ENCODE peak calls at places on chromosomes 4 and X, in five cellular contexts. Q is spleen; J is body of pancreas; C is CD4-positive, alpha-beta T cell; U is breast epithelium. G is an unnamed sample.
A peak's percentile ranks its signal among the peaks of the same experiment; 100 is the strongest.

GRCh38 chrX:135481696-135482179 is 38.7 kb upstream of the INTS6L start:
- DNase-seq in J (no peak), U (no peak), Q (no peak), C (no peak), G (no peak)

GRCh38 chrX:153889123-153889522 is 3.1 kb upstream of the L1CAM start:
- DNase-seq in Q (no peak), U (no peak), J (no peak), C (no peak), G (no peak)

GRCh38 chr4:5338511-5338910 is 287.2 kb downstream of the STK32B start:
- DNase-seq in U (no peak), Q (no peak), J (no peak), C (no peak), G (no peak)

GRCh38 chrX:20547649-20548051 is 280.9 kb upstream of the RPS6KA3 start:
- DNase-seq in J (peak; percentile 64), Q (no peak), U (no peak), C (no peak), G (no peak)

GRCh38 chrX:41558531-41558930 is 111.4 kb downstream of the NYX start:
- DNase-seq in Q (no peak), U (no peak), J (no peak), C (no peak), G (no peak)

GRCh38 chrX:21961142-21961541 is 20.6 kb downstream of the SMS start:
- DNase-seq in C (no peak), Q (no peak), J (no peak), U (no peak), G (no peak)

GRCh38 chrX:153861147-153861546 is 24.8 kb downstream of the L1CAM start:
- DNase-seq in C (no peak), J (no peak), U (no peak), Q (peak; percentile 58), G (no peak)

GRCh38 chr4:24657768-24658617 is 73.6 kb upstream of the DHX15 start:
- DNase-seq in J (peak; percentile 58), C (no peak), Q (no peak), U (peak; percentile 85), G (peak; percentile 68)

GRCh38 chr4:20359692-20360091 is 108.0 kb downstream of the SLIT2 start:
- DNase-seq in J (no peak), U (no peak), C (no peak), Q (no peak), G (no peak)

GRCh38 chr4:151114986-151115385 is 15.6 kb downstream of the RPS3A start:
- DNase-seq in Q (no peak), J (no peak), U (no peak), C (no peak), G (no peak)

GRCh38 chr4:144740316-144740715 is 94.4 kb downstream of the HHIP start:
- DNase-seq in Q (no peak), U (no peak), J (no peak), C (no peak), G (no peak)

GRCh38 chrX:109635151-109635550 is 10.2 kb upstream of the KCNE5 start:
- DNase-seq in J (no peak), C (no peak), Q (no peak), U (no peak), G (no peak)

GRCh38 chrX:68897118-68897517 is 68.3 kb downstream of the EFNB1 start:
- DNase-seq in J (no peak), C (no peak), Q (peak; percentile 27), U (no peak), G (no peak)

GRCh38 chr4:73613130-73613529 is 7.1 kb downstream of the RASSF6 start:
- DNase-seq in J (no peak), Q (no peak), C (no peak), U (no peak), G (no peak)

GRCh38 chrX:78139160-78140123 is at the start of gene TAF9B:
- DNase-seq in Q (peak; percentile 94), C (peak; percentile 75), U (peak; percentile 75), J (peak; percentile 85), G (peak; percentile 90)
- H3K27ac ChIP-seq in Q (peak within 1 kb of the TSS; percentile 73), C (peak within 1 kb of the TSS; percentile 65), U (peak within 1 kb of the TSS; percentile 86), J (peak within 1 kb of the TSS; percentile 59), G (peak within 1 kb of the TSS; percentile 69)

DNA sequence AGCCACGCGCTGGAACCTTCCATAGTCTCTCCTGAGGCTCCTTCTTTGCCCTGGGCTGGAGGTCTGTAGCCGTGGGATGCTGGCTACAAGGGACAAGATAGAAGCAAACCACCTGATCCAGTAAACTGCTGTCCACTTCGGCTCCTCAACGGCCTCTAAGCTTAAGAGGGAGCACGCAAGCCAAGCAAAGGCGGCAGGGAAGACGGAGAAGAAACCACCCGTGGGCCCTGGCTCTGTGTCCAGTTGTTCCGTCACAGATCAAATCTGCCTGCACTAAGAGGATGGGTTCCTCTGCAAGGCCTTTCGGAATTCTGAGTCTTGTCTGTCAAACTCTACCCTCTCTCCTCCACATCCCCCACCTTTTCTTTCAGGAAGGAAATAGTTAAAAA is 401 bp upstream of the EDNRA start:
- DNase-seq in J (no peak), Q (no peak), U (no peak), C (no peak), G (no peak)
- H3K27ac ChIP-seq in J (no peak overlapping the region), Q (peak overlapping the region; percentile 56), U (peak overlapping the region; percentile 68), C (no peak overlapping the region), G (no peak overlapping the region)

DNA sequence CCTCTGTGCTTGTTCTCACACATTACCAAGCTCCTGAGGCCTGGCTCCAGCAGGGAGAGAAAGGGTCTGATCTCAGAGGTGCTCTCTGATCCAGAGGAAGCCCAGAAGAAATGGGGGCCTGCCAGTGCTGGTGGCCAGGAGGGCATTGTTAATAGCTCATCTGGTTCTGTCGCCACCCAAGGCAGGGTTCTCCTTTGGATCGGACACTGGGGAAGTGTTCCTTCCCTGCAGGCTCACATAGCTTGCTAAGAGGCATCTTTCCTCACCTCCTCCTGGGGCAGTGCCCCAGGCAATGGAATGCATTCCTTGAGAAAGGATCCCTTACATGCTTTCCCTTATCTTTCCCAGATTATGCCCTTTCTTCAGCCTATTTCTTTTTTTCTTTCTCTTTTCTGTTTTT is 53.8 kb downstream of the RBM47 start:
- DNase-seq in U (no peak), Q (no peak), C (no peak), J (no peak), G (no peak)
- H3K27ac ChIP-seq in U (peak overlapping the region; percentile 85), Q (peak overlapping the region; percentile 84), C (no peak overlapping the region), J (peak overlapping the region; percentile 86), G (no peak overlapping the region)

GRCh38 chr4:76213415-76214268 is at the start of gene SCARB2:
- DNase-seq in U (peak; percentile 74), Q (peak; percentile 97), C (peak; percentile 62), J (peak; percentile 93), G (peak; percentile 48)

GRCh38 chr4:76214269-76214628 is 625 bp upstream of the SCARB2 start:
- DNase-seq in U (no peak), J (peak; percentile 33), Q (no peak), C (no peak), G (no peak)

GRCh38 chr4:76212301-76212700 is 1.3 kb downstream of the SCARB2 start:
- DNase-seq in U (no peak), Q (no peak), C (no peak), J (no peak), G (no peak)

GRCh38 chr4:76211769-76212168 is 1.9 kb downstream of the SCARB2 start:
- DNase-seq in C (no peak), U (no peak), Q (no peak), J (no peak), G (no peak)

GRCh38 chr4:76212851-76213414 is 691 bp downstream of the SCARB2 start:
- DNase-seq in Q (no peak), J (peak; percentile 29), C (peak; percentile 31), U (no peak), G (no peak)
- H3K27ac ChIP-seq in Q (peak overlapping the region; percentile 96), J (peak overlapping the region; percentile 99), C (peak overlapping the region; percentile 76), U (peak overlapping the region; percentile 98), G (peak overlapping the region; percentile 98)

GRCh38 chr4:2849267-2850140 is 5.9 kb downstream of the ADD1 start:
- DNase-seq in Q (no peak), C (no peak), J (peak; percentile 84), U (no peak), G (no peak)
- H3K27ac ChIP-seq in Q (peak overlapping the region; percentile 36), C (peak overlapping the region; percentile 42), J (peak overlapping the region; percentile 61), U (no peak overlapping the region), G (no peak overlapping the region)

G was measured in caudate nucleus.